ENCODE peak calls at places on chromosomes 16 and 17, in nine cellular contexts. W is K562, R is HCT116, B is fibroblast of lung, X is A549, Y is heart right ventricle, L is AG04450, I is esophagus squamous epithelium, N is colonic mucosa. P is an unnamed sample.
A peak's percentile ranks its signal among the peaks of the same experiment; 100 is the strongest.

GRCh38 chr16:65114527-65114926 is 7.3 kb downstream of the CDH11 start:
- DNase-seq in W (no peak), R (no peak), B (peak; percentile 25), X (no peak), Y (no peak), L (no peak), I (no peak), N (no peak), P (no peak)

GRCh38 chr17:17028878-17029535 is 13.2 kb upstream of the MPRIP start:
- DNase-seq in W (no peak), R (no peak), B (no peak), X (no peak), Y (no peak), L (no peak), I (no peak), N (no peak), P (no peak)

GRCh38 chr17:19364699-19365498 is 2.4 kb upstream of the B9D1 start:
- DNase-seq in W (no peak), R (no peak), B (peak; percentile 57), X (no peak), Y (no peak), L (no peak), I (no peak), N (no peak), P (peak; percentile 31)

GRCh38 chr16:80007216-80007615 is 406.7 kb upstream of the MAF start:
- DNase-seq in W (no peak), R (no peak), B (peak; percentile 64), X (no peak), Y (no peak), L (no peak), I (no peak), N (no peak), P (no peak)

GRCh38 chr17:48997827-48998556 is 807 bp downstream of the IGF2BP1 start:
- DNase-seq in W (peak; percentile 79), R (no peak), B (peak; percentile 35), X (no peak), Y (no peak), L (no peak), I (no peak), N (no peak), P (no peak)

GRCh38 chr16:89455178-89455577 is 35.2 kb downstream of the ANKRD11 start:
- DNase-seq in W (no peak), R (no peak), B (peak; percentile 17), X (no peak), Y (no peak), L (no peak), I (no peak), N (no peak), P (no peak)

GRCh38 chr17:82272495-82273326 is 789 bp downstream of the CSNK1D start:
- DNase-seq in W (peak; percentile 93), R (no peak), B (no peak), X (peak; percentile 59), Y (peak; percentile 59), L (no peak), I (no peak), N (peak; percentile 60), P (peak; percentile 58)

GRCh38 chr17:73380439-73381106 is 68.8 kb upstream of the CDC42EP4 start:
- DNase-seq in W (no peak), R (no peak), B (no peak), X (no peak), Y (no peak), L (no peak), I (no peak), N (no peak), P (no peak)

GRCh38 chr17:36827056-36827455 is 110.2 kb upstream of the LHX1 start:
- DNase-seq in W (no peak), R (no peak), B (no peak), X (no peak), Y (no peak), L (no peak), I (no peak), N (no peak), P (no peak)

GRCh38 chr16:55146939-55147338 is 177.1 kb upstream of the IRX6 start:
- DNase-seq in W (no peak), R (no peak), B (no peak), X (no peak), Y (no peak), L (no peak), I (no peak), N (no peak), P (no peak)

GRCh38 chr17:68435361-68435760 is 21.9 kb downstream of the WIPI1 start:
- DNase-seq in W (no peak), R (no peak), B (no peak), X (no peak), Y (no peak), L (no peak), I (no peak), N (no peak), P (no peak)

GRCh38 chr16:75309156-75309555 is 57.7 kb upstream of the BCAR1 start:
- DNase-seq in W (no peak), R (no peak), B (no peak), X (no peak), Y (no peak), L (no peak), I (no peak), N (no peak), P (no peak)

GRCh38 chr17:47281246-47281645 is 27.6 kb downstream of the ITGB3 start:
- DNase-seq in W (no peak), R (no peak), B (no peak), X (no peak), Y (no peak), L (no peak), I (no peak), N (no peak), P (no peak)

GRCh38 chr16:67833035-67833417 is 9.1 kb upstream of the THAP11 start:
- DNase-seq in W (peak; percentile 38), R (no peak), B (peak; percentile 77), X (no peak), Y (no peak), L (no peak), I (no peak), N (peak; percentile 28), P (no peak)

GRCh38 chr16:27350006-27350405 is 36.2 kb downstream of the IL4R start:
- DNase-seq in W (no peak), R (no peak), B (no peak), X (no peak), Y (no peak), L (no peak), I (no peak), N (no peak), P (no peak)

DNA sequence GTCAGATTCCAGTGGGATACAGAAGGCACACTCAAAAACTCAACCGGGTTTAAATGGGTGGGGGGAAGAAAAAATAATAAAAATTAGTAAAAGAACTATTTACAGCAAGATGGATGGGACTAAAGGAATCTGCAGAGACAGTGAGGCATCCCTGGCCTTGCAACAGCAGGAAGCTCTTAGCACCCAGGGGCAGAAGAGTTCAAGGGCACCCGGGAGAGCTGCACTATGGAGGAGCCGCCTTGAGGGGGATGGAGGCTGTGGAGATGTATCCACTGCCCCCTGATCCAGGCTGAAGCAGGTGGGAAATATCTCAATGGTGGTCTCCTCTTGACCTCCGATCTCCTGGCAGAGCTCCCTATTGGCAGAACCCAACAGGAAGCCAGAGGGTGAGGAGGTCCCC is 69.4 kb upstream of the NFAT5 start:
- DNase-seq in W (no peak), R (no peak), B (no peak), X (no peak), Y (no peak), L (no peak), I (no peak), N (no peak), P (no peak)
- H3K27ac ChIP-seq in W (no peak overlapping the region), R (no peak overlapping the region), B (no peak overlapping the region), X (no peak overlapping the region), Y (no peak overlapping the region), L (no peak overlapping the region), I (no peak overlapping the region), N (no peak overlapping the region), P (no peak overlapping the region)

DNA sequence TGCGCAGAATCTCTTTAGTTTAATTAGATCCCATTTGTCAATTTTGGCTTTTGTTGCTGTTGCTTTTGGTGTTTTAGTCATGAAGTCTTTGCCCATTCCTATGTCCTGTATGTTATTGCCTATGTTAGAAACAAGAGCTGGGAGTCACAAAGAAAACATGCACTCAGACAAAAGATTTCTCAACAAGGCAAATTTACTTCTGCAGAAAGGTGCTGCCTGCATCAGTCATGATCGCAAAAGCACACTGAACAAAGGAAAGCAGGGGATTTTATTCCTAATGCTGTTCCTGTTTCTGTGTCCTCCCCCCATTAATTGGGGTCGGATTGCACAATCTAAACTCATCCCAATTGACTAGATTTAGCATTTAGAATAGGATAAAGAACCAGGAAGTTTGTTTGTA is 55.9 kb downstream of the ATF7IP2 start:
- DNase-seq in W (no peak), R (no peak), B (no peak), X (no peak), Y (no peak), L (no peak), I (no peak), N (no peak), P (no peak)
- H3K9me3 ChIP-seq in W (peaks cover 20% of the 10 kb centered on the region), R (peaks cover 4% of the 10 kb centered on the region), B (no peaks in the 10 kb centered on the region), X (peaks cover 9% of the 10 kb centered on the region), Y (peaks cover 35% of the 10 kb centered on the region), L (peaks cover 2% of the 10 kb centered on the region), I (peaks cover 37% of the 10 kb centered on the region), N (no peaks in the 10 kb centered on the region), P (no peaks in the 10 kb centered on the region)

DNA sequence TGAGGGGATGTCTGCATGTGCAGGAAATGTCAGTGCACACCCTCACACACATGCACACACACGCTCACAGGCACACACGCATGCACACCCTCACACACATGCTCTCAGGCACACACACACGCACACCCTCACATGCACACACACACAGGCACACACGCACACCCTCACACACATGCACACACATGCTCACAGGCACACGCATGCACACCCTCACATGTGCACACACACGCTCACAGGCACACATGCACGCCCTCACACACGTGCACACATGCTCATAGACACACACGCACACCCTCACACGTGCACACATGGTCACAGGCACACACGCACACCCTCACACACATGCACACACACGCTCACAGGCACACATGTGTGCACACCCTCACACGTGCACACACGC is 77.6 kb upstream of the ZNF469 start:
- DNase-seq in W (no peak), R (no peak), B (no peak), X (no peak), Y (no peak), L (no peak), I (no peak), N (no peak), P (peak; percentile 14)
- H3K27ac ChIP-seq in W (no peak overlapping the region), R (no peak overlapping the region), B (peak overlapping the region; percentile 95), X (peak overlapping the region; percentile 51), Y (no peak overlapping the region), L (peak overlapping the region; percentile 99), I (no peak overlapping the region), N (no peak overlapping the region), P (no peak overlapping the region)

GRCh38 chr17:60738287-60738686 is 60.6 kb downstream of the BCAS3 start:
- DNase-seq in W (no peak), R (no peak), B (no peak), X (no peak), Y (no peak), L (no peak), I (no peak), N (no peak), P (no peak)
- H3K9me3 ChIP-seq in W (no peaks in the 10 kb centered on the region), R (no peaks in the 10 kb centered on the region), B (no peaks in the 10 kb centered on the region), X (no peaks in the 10 kb centered on the region), Y (no peaks in the 10 kb centered on the region), L (no peaks in the 10 kb centered on the region), I (no peaks in the 10 kb centered on the region), N (no peaks in the 10 kb centered on the region), P (no peaks in the 10 kb centered on the region)

GRCh38 chr17:9842057-9842758 is 16.5 kb downstream of the GLP2R start:
- DNase-seq in W (no peak), R (no peak), B (peak; percentile 76), X (peak; percentile 65), Y (peak; percentile 45), L (no peak), I (no peak), N (peak; percentile 35), P (peak; percentile 81)
- H3K27ac ChIP-seq in W (no peak overlapping the region), R (no peak overlapping the region), B (no peak overlapping the region), X (peak overlapping the region; percentile 97), Y (peak overlapping the region; percentile 46), L (peak overlapping the region; percentile 47), I (peak overlapping the region; percentile 47), N (peak overlapping the region; percentile 55), P (peak overlapping the region; percentile 51)

GRCh38 chr17:21815352-21816063 is 123.2 kb downstream of the KCNJ18 start:
- DNase-seq in W (no peak), R (no peak), B (no peak), X (peak; percentile 0), Y (no peak), L (no peak), I (no peak), N (no peak), P (no peak)
- H3K9me3 ChIP-seq in W (no peaks in the 10 kb centered on the region), R (no peaks in the 10 kb centered on the region), B (no peaks in the 10 kb centered on the region), X (no peaks in the 10 kb centered on the region), Y (no peaks in the 10 kb centered on the region), L (peaks cover 38% of the 10 kb centered on the region), I (no peaks in the 10 kb centered on the region), N (no peaks in the 10 kb centered on the region), P (no peaks in the 10 kb centered on the region)

P was measured in ovary.